ENCODE peak calls at places on chromosomes 16 and 17, in four cellular contexts. One of them, this sample, is unnamed.

GRCh38 chr17:50903604-50904521 is 37.7 kb upstream of the TOB1 start:
- DNase-seq in mucosa of gallbladder: no peak
- DNase-seq in stimulated activated CD8-positive, alpha-beta memory T cell treated with anti-CD3 and anti-CD28 coated beads, Interleukin-4, amount 100 ng/mL, for 1 hour: no peak
- DNase-seq in NCI-H1105 treated with DMSO at 0.1 percent for 48 hours: no peak
- DNase-seq in this sample: no peak

GRCh38 chr17:39674702-39675389 is 6.6 kb downstream of the PNMT start:
- DNase-seq in mucosa of gallbladder: no peak
- DNase-seq in stimulated activated CD8-positive, alpha-beta memory T cell treated with anti-CD3 and anti-CD28 coated beads, Interleukin-4, amount 100 ng/mL, for 1 hour: no peak
- DNase-seq in NCI-H1105 treated with DMSO at 0.1 percent for 48 hours: no peak
- DNase-seq in this sample: no peak

GRCh38 chr17:64458756-64459155 is 9.8 kb downstream of the MILR1 start:
- DNase-seq in mucosa of gallbladder: no peak
- DNase-seq in stimulated activated CD8-positive, alpha-beta memory T cell treated with anti-CD3 and anti-CD28 coated beads, Interleukin-4, amount 100 ng/mL, for 1 hour: no peak
- DNase-seq in NCI-H1105 treated with DMSO at 0.1 percent for 48 hours: no peak
- DNase-seq in this sample: no peak

GRCh38 chr16:66478733-66479511 is 51.8 kb downstream of the BEAN1 start:
- DNase-seq in mucosa of gallbladder: peak
- DNase-seq in stimulated activated CD8-positive, alpha-beta memory T cell treated with anti-CD3 and anti-CD28 coated beads, Interleukin-4, amount 100 ng/mL, for 1 hour: peak
- DNase-seq in NCI-H1105 treated with DMSO at 0.1 percent for 48 hours: no peak
- DNase-seq in this sample: peak

GRCh38 chr16:87207965-87208364 is 109.2 kb downstream of the C16orf95 start:
- DNase-seq in mucosa of gallbladder: no peak
- DNase-seq in stimulated activated CD8-positive, alpha-beta memory T cell treated with anti-CD3 and anti-CD28 coated beads, Interleukin-4, amount 100 ng/mL, for 1 hour: no peak
- DNase-seq in NCI-H1105 treated with DMSO at 0.1 percent for 48 hours: no peak
- DNase-seq in this sample: no peak

GRCh38 chr16:8850279-8850885 is 18.4 kb downstream of the CARHSP1 start:
- DNase-seq in mucosa of gallbladder: no peak
- DNase-seq in stimulated activated CD8-positive, alpha-beta memory T cell treated with anti-CD3 and anti-CD28 coated beads, Interleukin-4, amount 100 ng/mL, for 1 hour: no peak
- DNase-seq in NCI-H1105 treated with DMSO at 0.1 percent for 48 hours: no peak
- DNase-seq in this sample: peak

GRCh38 chr17:3843935-3844516 is 2.0 kb downstream of the NCBP3 start:
- DNase-seq in mucosa of gallbladder: no peak
- DNase-seq in stimulated activated CD8-positive, alpha-beta memory T cell treated with anti-CD3 and anti-CD28 coated beads, Interleukin-4, amount 100 ng/mL, for 1 hour: no peak
- DNase-seq in NCI-H1105 treated with DMSO at 0.1 percent for 48 hours: peak
- DNase-seq in this sample: peak

GRCh38 chr17:69069289-69069688 is 8.6 kb upstream of the ABCA9 start:
- DNase-seq in mucosa of gallbladder: no peak
- DNase-seq in stimulated activated CD8-positive, alpha-beta memory T cell treated with anti-CD3 and anti-CD28 coated beads, Interleukin-4, amount 100 ng/mL, for 1 hour: no peak
- DNase-seq in NCI-H1105 treated with DMSO at 0.1 percent for 48 hours: no peak
- DNase-seq in this sample: no peak

GRCh38 chr16:84055366-84055765 is 12.8 kb upstream of the SLC38A8 start:
- DNase-seq in mucosa of gallbladder: no peak
- DNase-seq in stimulated activated CD8-positive, alpha-beta memory T cell treated with anti-CD3 and anti-CD28 coated beads, Interleukin-4, amount 100 ng/mL, for 1 hour: no peak
- DNase-seq in NCI-H1105 treated with DMSO at 0.1 percent for 48 hours: no peak
- DNase-seq in this sample: no peak

GRCh38 chr17:79935845-79936470 is 96.7 kb upstream of the CBX4 start:
- DNase-seq in mucosa of gallbladder: no peak
- DNase-seq in stimulated activated CD8-positive, alpha-beta memory T cell treated with anti-CD3 and anti-CD28 coated beads, Interleukin-4, amount 100 ng/mL, for 1 hour: no peak
- DNase-seq in NCI-H1105 treated with DMSO at 0.1 percent for 48 hours: no peak
- DNase-seq in this sample: no peak

GRCh38 chr16:13316008-13316407 is 414.6 kb downstream of the SHISA9 start:
- DNase-seq in mucosa of gallbladder: no peak
- DNase-seq in stimulated activated CD8-positive, alpha-beta memory T cell treated with anti-CD3 and anti-CD28 coated beads, Interleukin-4, amount 100 ng/mL, for 1 hour: no peak
- DNase-seq in NCI-H1105 treated with DMSO at 0.1 percent for 48 hours: no peak
- DNase-seq in this sample: no peak

GRCh38 chr17:79870540-79870939 is 31.3 kb upstream of the CBX4 start:
- DNase-seq in mucosa of gallbladder: no peak
- DNase-seq in stimulated activated CD8-positive, alpha-beta memory T cell treated with anti-CD3 and anti-CD28 coated beads, Interleukin-4, amount 100 ng/mL, for 1 hour: no peak
- DNase-seq in NCI-H1105 treated with DMSO at 0.1 percent for 48 hours: no peak
- DNase-seq in this sample: no peak

GRCh38 chr17:27346228-27346899 is 52.5 kb downstream of the WSB1 start:
- DNase-seq in mucosa of gallbladder: no peak
- DNase-seq in stimulated activated CD8-positive, alpha-beta memory T cell treated with anti-CD3 and anti-CD28 coated beads, Interleukin-4, amount 100 ng/mL, for 1 hour: no peak
- DNase-seq in NCI-H1105 treated with DMSO at 0.1 percent for 48 hours: no peak
- DNase-seq in this sample: no peak

GRCh38 chr17:7558544-7559306 is at the start of gene TNFSF13:
- DNase-seq in mucosa of gallbladder: no peak
- DNase-seq in stimulated activated CD8-positive, alpha-beta memory T cell treated with anti-CD3 and anti-CD28 coated beads, Interleukin-4, amount 100 ng/mL, for 1 hour: no peak
- DNase-seq in NCI-H1105 treated with DMSO at 0.1 percent for 48 hours: peak
- DNase-seq in this sample: no peak

GRCh38 chr17:69607162-69607834 is 192.8 kb downstream of the MAP2K6 start:
- DNase-seq in mucosa of gallbladder: peak
- DNase-seq in stimulated activated CD8-positive, alpha-beta memory T cell treated with anti-CD3 and anti-CD28 coated beads, Interleukin-4, amount 100 ng/mL, for 1 hour: no peak
- DNase-seq in NCI-H1105 treated with DMSO at 0.1 percent for 48 hours: peak
- DNase-seq in this sample: peak

GRCh38 chr16:50560903-50561863 is 13.0 kb downstream of the NKD1 start:
- DNase-seq in mucosa of gallbladder: no peak
- DNase-seq in stimulated activated CD8-positive, alpha-beta memory T cell treated with anti-CD3 and anti-CD28 coated beads, Interleukin-4, amount 100 ng/mL, for 1 hour: no peak
- DNase-seq in NCI-H1105 treated with DMSO at 0.1 percent for 48 hours: no peak
- DNase-seq in this sample: no peak

GRCh38 chr16:14013571-14014283 is 57.4 kb upstream of the MRTFB start:
- DNase-seq in mucosa of gallbladder: no peak
- DNase-seq in stimulated activated CD8-positive, alpha-beta memory T cell treated with anti-CD3 and anti-CD28 coated beads, Interleukin-4, amount 100 ng/mL, for 1 hour: no peak
- DNase-seq in NCI-H1105 treated with DMSO at 0.1 percent for 48 hours: peak
- DNase-seq in this sample: no peak

GRCh38 chr17:29138184-29138955 is 41.8 kb downstream of the MYO18A start:
- DNase-seq in mucosa of gallbladder: no peak
- DNase-seq in stimulated activated CD8-positive, alpha-beta memory T cell treated with anti-CD3 and anti-CD28 coated beads, Interleukin-4, amount 100 ng/mL, for 1 hour: no peak
- DNase-seq in NCI-H1105 treated with DMSO at 0.1 percent for 48 hours: no peak
- DNase-seq in this sample: peak

GRCh38 chr17:63967953-63968352 is 4.8 kb downstream of the SCN4A start:
- DNase-seq in mucosa of gallbladder: no peak
- DNase-seq in stimulated activated CD8-positive, alpha-beta memory T cell treated with anti-CD3 and anti-CD28 coated beads, Interleukin-4, amount 100 ng/mL, for 1 hour: no peak
- DNase-seq in NCI-H1105 treated with DMSO at 0.1 percent for 48 hours: no peak
- DNase-seq in this sample: no peak

GRCh38 chr16:9823510-9823909 is 358.7 kb downstream of the GRIN2A start:
- DNase-seq in mucosa of gallbladder: no peak
- DNase-seq in stimulated activated CD8-positive, alpha-beta memory T cell treated with anti-CD3 and anti-CD28 coated beads, Interleukin-4, amount 100 ng/mL, for 1 hour: no peak
- DNase-seq in NCI-H1105 treated with DMSO at 0.1 percent for 48 hours: no peak
- DNase-seq in this sample: no peak

GRCh38 chr16:48013476-48013875 is 142.3 kb downstream of the ABCC12 start:
- DNase-seq in mucosa of gallbladder: no peak
- DNase-seq in stimulated activated CD8-positive, alpha-beta memory T cell treated with anti-CD3 and anti-CD28 coated beads, Interleukin-4, amount 100 ng/mL, for 1 hour: no peak
- DNase-seq in NCI-H1105 treated with DMSO at 0.1 percent for 48 hours: no peak
- DNase-seq in this sample: no peak

GRCh38 chr17:71398706-71399620 is 721.9 kb upstream of the SOX9 start:
- DNase-seq in mucosa of gallbladder: no peak
- DNase-seq in stimulated activated CD8-positive, alpha-beta memory T cell treated with anti-CD3 and anti-CD28 coated beads, Interleukin-4, amount 100 ng/mL, for 1 hour: no peak
- DNase-seq in NCI-H1105 treated with DMSO at 0.1 percent for 48 hours: no peak
- DNase-seq in this sample: no peak

GRCh38 chr17:48012151-48012520 is 25.5 kb downstream of the COPZ2 start:
- DNase-seq in mucosa of gallbladder: peak
- DNase-seq in stimulated activated CD8-positive, alpha-beta memory T cell treated with anti-CD3 and anti-CD28 coated beads, Interleukin-4, amount 100 ng/mL, for 1 hour: no peak
- DNase-seq in NCI-H1105 treated with DMSO at 0.1 percent for 48 hours: peak
- DNase-seq in this sample: peak

GRCh38 chr16:51900221-51900780 is 646.6 kb downstream of the TOX3 start:
- DNase-seq in mucosa of gallbladder: no peak
- DNase-seq in stimulated activated CD8-positive, alpha-beta memory T cell treated with anti-CD3 and anti-CD28 coated beads, Interleukin-4, amount 100 ng/mL, for 1 hour: no peak
- DNase-seq in NCI-H1105 treated with DMSO at 0.1 percent for 48 hours: no peak
- DNase-seq in this sample: no peak

GRCh38 chr17:4666296-4666695 is 24.8 kb upstream of the ALOX15 start:
- DNase-seq in mucosa of gallbladder: no peak
- DNase-seq in stimulated activated CD8-positive, alpha-beta memory T cell treated with anti-CD3 and anti-CD28 coated beads, Interleukin-4, amount 100 ng/mL, for 1 hour: no peak
- DNase-seq in NCI-H1105 treated with DMSO at 0.1 percent for 48 hours: no peak
- DNase-seq in this sample: no peak

GRCh38 chr16:72878301-72879269 is 169.3 kb downstream of the ZFHX3 start:
- DNase-seq in mucosa of gallbladder: peak
- DNase-seq in stimulated activated CD8-positive, alpha-beta memory T cell treated with anti-CD3 and anti-CD28 coated beads, Interleukin-4, amount 100 ng/mL, for 1 hour: no peak
- DNase-seq in NCI-H1105 treated with DMSO at 0.1 percent for 48 hours: no peak
- DNase-seq in this sample: no peak

GRCh38 chr16:21075252-21075651 is 75.4 kb downstream of the DNAH3 start:
- DNase-seq in mucosa of gallbladder: no peak
- DNase-seq in stimulated activated CD8-positive, alpha-beta memory T cell treated with anti-CD3 and anti-CD28 coated beads, Interleukin-4, amount 100 ng/mL, for 1 hour: no peak
- DNase-seq in NCI-H1105 treated with DMSO at 0.1 percent for 48 hours: no peak
- DNase-seq in this sample: no peak

GRCh38 chr17:73595068-73595865 is 49.0 kb downstream of the SDK2 start:
- DNase-seq in mucosa of gallbladder: peak
- DNase-seq in stimulated activated CD8-positive, alpha-beta memory T cell treated with anti-CD3 and anti-CD28 coated beads, Interleukin-4, amount 100 ng/mL, for 1 hour: no peak
- DNase-seq in NCI-H1105 treated with DMSO at 0.1 percent for 48 hours: no peak
- DNase-seq in this sample: peak

GRCh38 chr16:680967-681745 is 946 bp downstream of the STUB1 start:
- DNase-seq in mucosa of gallbladder: no peak
- DNase-seq in stimulated activated CD8-positive, alpha-beta memory T cell treated with anti-CD3 and anti-CD28 coated beads, Interleukin-4, amount 100 ng/mL, for 1 hour: no peak
- DNase-seq in NCI-H1105 treated with DMSO at 0.1 percent for 48 hours: no peak
- DNase-seq in this sample: no peak

GRCh38 chr17:7294614-7295153 is at the start of gene YBX2:
- DNase-seq in mucosa of gallbladder: peak
- DNase-seq in stimulated activated CD8-positive, alpha-beta memory T cell treated with anti-CD3 and anti-CD28 coated beads, Interleukin-4, amount 100 ng/mL, for 1 hour: no peak
- DNase-seq in NCI-H1105 treated with DMSO at 0.1 percent for 48 hours: peak
- DNase-seq in this sample: peak

GRCh38 chr17:75155191-75155601 is 884 bp upstream of the JPT1 start:
- DNase-seq in mucosa of gallbladder: no peak
- DNase-seq in stimulated activated CD8-positive, alpha-beta memory T cell treated with anti-CD3 and anti-CD28 coated beads, Interleukin-4, amount 100 ng/mL, for 1 hour: no peak
- DNase-seq in NCI-H1105 treated with DMSO at 0.1 percent for 48 hours: no peak
- DNase-seq in this sample: no peak

This sample was measured in GM13976.